ENCODE peak calls at places on chromosomes 7 and 10, in seven cellular contexts. One of them, this sample, is unnamed.

GRCh38 chr7:100793806-100794660 is 33.3 kb downstream of the EPHB4 start:
- DNase-seq in A549: no peak
- DNase-seq in HCT116: no peak
- DNase-seq in GM03348: no peak
- DNase-seq in fibroblast of lung: no peak
- DNase-seq in neuronal stem cell: no peak
- DNase-seq in stimulated activated naive CD4-positive, alpha-beta T cell: no peak
- DNase-seq in this sample: no peak

GRCh38 chr10:76329891-76330575 is 898.6 kb downstream of the LRMDA start:
- DNase-seq in A549: peak
- DNase-seq in HCT116: no peak
- DNase-seq in GM03348: peak
- DNase-seq in fibroblast of lung: peak
- DNase-seq in neuronal stem cell: no peak
- DNase-seq in stimulated activated naive CD4-positive, alpha-beta T cell: no peak
- DNase-seq in this sample: no peak

GRCh38 chr10:2897619-2898508 is 169.5 kb upstream of the PFKP start:
- DNase-seq in A549: no peak
- DNase-seq in HCT116: no peak
- DNase-seq in GM03348: no peak
- DNase-seq in fibroblast of lung: no peak
- DNase-seq in neuronal stem cell: no peak
- DNase-seq in stimulated activated naive CD4-positive, alpha-beta T cell: no peak
- DNase-seq in this sample: no peak

GRCh38 chr10:66329116-66329515 is 596.7 kb upstream of the LRRTM3 start:
- DNase-seq in A549: no peak
- DNase-seq in HCT116: no peak
- DNase-seq in GM03348: no peak
- DNase-seq in fibroblast of lung: no peak
- DNase-seq in neuronal stem cell: no peak
- DNase-seq in stimulated activated naive CD4-positive, alpha-beta T cell: no peak
- DNase-seq in this sample: no peak

GRCh38 chr10:121624778-121625330 is 26.6 kb upstream of the FGFR2 start:
- DNase-seq in A549: no peak
- DNase-seq in HCT116: no peak
- DNase-seq in GM03348: no peak
- DNase-seq in fibroblast of lung: no peak
- DNase-seq in neuronal stem cell: no peak
- DNase-seq in stimulated activated naive CD4-positive, alpha-beta T cell: no peak
- DNase-seq in this sample: no peak

GRCh38 chr10:47368431-47369180 is 15.5 kb downstream of the ZNF488 start:
- DNase-seq in A549: no peak
- DNase-seq in HCT116: no peak
- DNase-seq in GM03348: no peak
- DNase-seq in fibroblast of lung: no peak
- DNase-seq in neuronal stem cell: no peak
- DNase-seq in stimulated activated naive CD4-positive, alpha-beta T cell: no peak
- DNase-seq in this sample: no peak

GRCh38 chr10:97598407-97599271 is 9.1 kb downstream of the C10orf62 start:
- DNase-seq in A549: no peak
- DNase-seq in HCT116: no peak
- DNase-seq in GM03348: no peak
- DNase-seq in fibroblast of lung: no peak
- DNase-seq in neuronal stem cell: no peak
- DNase-seq in stimulated activated naive CD4-positive, alpha-beta T cell: no peak
- DNase-seq in this sample: no peak

GRCh38 chr7:25926009-25926408 is 226.0 kb upstream of the NFE2L3 start:
- DNase-seq in A549: no peak
- DNase-seq in HCT116: peak
- DNase-seq in GM03348: no peak
- DNase-seq in fibroblast of lung: peak
- DNase-seq in neuronal stem cell: no peak
- DNase-seq in stimulated activated naive CD4-positive, alpha-beta T cell: no peak
- DNase-seq in this sample: no peak

GRCh38 chr7:50661345-50662058 is 96.3 kb upstream of the DDC start:
- DNase-seq in A549: no peak
- DNase-seq in HCT116: no peak
- DNase-seq in GM03348: no peak
- DNase-seq in fibroblast of lung: no peak
- DNase-seq in neuronal stem cell: no peak
- DNase-seq in stimulated activated naive CD4-positive, alpha-beta T cell: no peak
- DNase-seq in this sample: no peak

This sample was measured in effector CD8-positive, alpha-beta T cell.